ENCODE peak calls at places on chromosomes 13 and 19, in five cellular contexts. One of them, this sample, is unnamed.

GRCh38 chr13:92122454-92122853 is 724.0 kb downstream of the GPC5 start:
- DNase-seq in stimulated activated CD4-positive, alpha-beta T cell treated with anti-CD3 and anti-CD28 coated beads, Interleukin-4, amount 100 ng/mL, for 48 hours: no peak
- DNase-seq in caudate nucleus: no peak
- DNase-seq in ovary: no peak
- DNase-seq in tibial nerve: no peak
- DNase-seq in this sample: no peak

GRCh38 chr13:111491659-111492058 is 171.2 kb downstream of the TEX29 start:
- DNase-seq in tibial nerve: no peak
- DNase-seq in stimulated activated CD4-positive, alpha-beta T cell treated with anti-CD3 and anti-CD28 coated beads, Interleukin-4, amount 100 ng/mL, for 48 hours: no peak
- DNase-seq in ovary: no peak
- DNase-seq in caudate nucleus: no peak
- DNase-seq in this sample: no peak

GRCh38 chr19:18418725-18419194 is 438 bp upstream of the SSBP4 start:
- DNase-seq in caudate nucleus: peak
- DNase-seq in stimulated activated CD4-positive, alpha-beta T cell treated with anti-CD3 and anti-CD28 coated beads, Interleukin-4, amount 100 ng/mL, for 48 hours: no peak
- DNase-seq in tibial nerve: no peak
- DNase-seq in ovary: no peak
- DNase-seq in this sample: no peak

GRCh38 chr13:113374511-113375175 is 10.7 kb upstream of the GRTP1 start:
- DNase-seq in stimulated activated CD4-positive, alpha-beta T cell treated with anti-CD3 and anti-CD28 coated beads, Interleukin-4, amount 100 ng/mL, for 48 hours: no peak
- DNase-seq in tibial nerve: no peak
- DNase-seq in caudate nucleus: no peak
- DNase-seq in ovary: no peak
- DNase-seq in this sample: no peak

GRCh38 chr13:93226623-93227279 is at the start of gene GPC6:
- DNase-seq in tibial nerve: peak
- DNase-seq in ovary: peak
- DNase-seq in caudate nucleus: peak
- DNase-seq in stimulated activated CD4-positive, alpha-beta T cell treated with anti-CD3 and anti-CD28 coated beads, Interleukin-4, amount 100 ng/mL, for 48 hours: no peak
- DNase-seq in this sample: no peak

GRCh38 chr13:33865945-33866344 is 48.0 kb downstream of the RFC3 start:
- DNase-seq in stimulated activated CD4-positive, alpha-beta T cell treated with anti-CD3 and anti-CD28 coated beads, Interleukin-4, amount 100 ng/mL, for 48 hours: no peak
- DNase-seq in tibial nerve: no peak
- DNase-seq in caudate nucleus: no peak
- DNase-seq in ovary: no peak
- DNase-seq in this sample: no peak

GRCh38 chr13:99307247-99307646 is at the start of gene GPR183:
- DNase-seq in ovary: no peak
- DNase-seq in tibial nerve: no peak
- DNase-seq in stimulated activated CD4-positive, alpha-beta T cell treated with anti-CD3 and anti-CD28 coated beads, Interleukin-4, amount 100 ng/mL, for 48 hours: no peak
- DNase-seq in caudate nucleus: no peak
- DNase-seq in this sample: no peak

GRCh38 chr19:10818306-10819123 is 17.5 kb downstream of the TMED1 start:
- DNase-seq in ovary: no peak
- DNase-seq in tibial nerve: no peak
- DNase-seq in caudate nucleus: no peak
- DNase-seq in stimulated activated CD4-positive, alpha-beta T cell treated with anti-CD3 and anti-CD28 coated beads, Interleukin-4, amount 100 ng/mL, for 48 hours: no peak
- DNase-seq in this sample: no peak